ENCODE peak calls at places on chromosomes 1 and 21, in nine cellular contexts. E is ovary; A is erythroblast; I is heart right ventricle; F is HCEC 1CT; L is M059J; K is stimulated activated naive B cell treated with anti-CD40 and anti-IgM and Interleukin-4, amounts not matched to agents 10 μg/mL and 1 μg/mL and 100 μg/mL, for 72 hours; R is GM12878; D is ELR. T is an unnamed sample.

GRCh38 chr1:7781923-7782495 is 2.1 kb upstream of the PER3 start:
- DNase-seq in R (no peak), K (no peak), F (no peak), L (peak), A (no peak), D (no peak), E (no peak), I (no peak), T (no peak)

GRCh38 chr1:201385299-201385891 is 7.9 kb upstream of the TNNT2 start:
- DNase-seq in K (peak), A (peak), E (no peak), D (peak), L (peak), R (no peak), F (peak), I (peak), T (peak)

GRCh38 chr1:240598602-240599001 is 13.4 kb downstream of the GREM2 start:
- DNase-seq in F (no peak), E (no peak), I (no peak), D (no peak), A (no peak), L (no peak), R (no peak), K (no peak), T (no peak)

GRCh38 chr1:158019177-158019868 is 25.9 kb downstream of the KIRREL1 start:
- DNase-seq in R (no peak), A (no peak), I (no peak), E (no peak), D (peak), F (peak), K (no peak), L (peak), T (no peak)

GRCh38 chr21:39881661-39882060 is 14.4 kb downstream of the PCP4 start:
- DNase-seq in L (no peak), R (no peak), I (no peak), A (no peak), D (no peak), E (no peak), K (no peak), F (no peak), T (no peak)

GRCh38 chr1:218803351-218803997 is 370.2 kb upstream of the LYPLAL1 start:
- DNase-seq in K (no peak), D (peak), A (no peak), I (no peak), R (no peak), L (no peak), E (no peak), F (peak), T (no peak)

GRCh38 chr21:42566524-42567180 is 53.0 kb downstream of the SLC37A1 start:
- DNase-seq in L (no peak), A (no peak), D (no peak), F (no peak), I (no peak), K (no peak), R (no peak), E (no peak), T (peak)

GRCh38 chr1:85339089-85339488 is 62.7 kb upstream of the BCL10 start:
- DNase-seq in I (no peak), A (no peak), K (no peak), E (no peak), D (peak), L (peak), R (no peak), F (no peak), T (no peak)

GRCh38 chr1:36303650-36304360 is 2.4 kb upstream of the SH3D21 start:
- DNase-seq in F (no peak), R (no peak), A (no peak), K (no peak), L (no peak), I (no peak), E (no peak), D (no peak), T (no peak)

GRCh38 chr1:63795455-63795854 is 21.6 kb downstream of the ROR1 start:
- DNase-seq in L (no peak), K (no peak), R (no peak), E (no peak), F (no peak), D (no peak), I (no peak), A (no peak), T (no peak)

GRCh38 chr1:9449106-9449627 is 90.1 kb upstream of the SLC25A33 start:
- DNase-seq in D (no peak), A (no peak), K (no peak), E (no peak), F (no peak), I (no peak), R (no peak), L (peak), T (no peak)

GRCh38 chr1:40876891-40877290 is 14.7 kb upstream of the CITED4 start:
- DNase-seq in K (no peak), D (peak), A (no peak), E (no peak), F (peak), L (no peak), I (no peak), R (no peak), T (no peak)

T was measured in NCI-H1105 treated with DMSO at 0.1 percent for 48 hours.